ENCODE peak calls at places on chromosome X, in eight cellular contexts. P is cardiac fibroblast, D is astrocyte of the cerebellum, M is tibial nerve, V is suprapubic skin, O is kidney, G is stomach, I is cardiac muscle cell. W is an unnamed sample.

GRCh38 chrX:8341814-8342590 is 122.6 kb upstream of the VCX3B start:
- DNase-seq in P (no peak), D (no peak), M (no peak), V (no peak), O (no peak), G (no peak), I (no peak), W (peak)

GRCh38 chrX:44071847-44072545 is 98.8 kb upstream of the NDP start:
- DNase-seq in P (peak), D (peak), M (no peak), V (no peak), O (no peak), G (no peak), I (no peak), W (peak)

GRCh38 chrX:2412131-2412530 is 88.6 kb downstream of the DHRSX start:
- DNase-seq in P (no peak), D (no peak), M (no peak), V (peak), O (peak), G (no peak), I (no peak), W (no peak)

GRCh38 chrX:53091354-53091753 is 2.6 kb upstream of the KANTR start:
- DNase-seq in P (no peak), D (no peak), M (no peak), V (no peak), O (no peak), G (no peak), I (no peak), W (no peak)

GRCh38 chrX:7552758-7553157 is 290.2 kb upstream of the VCX start:
- DNase-seq in P (peak), D (no peak), M (no peak), V (no peak), O (no peak), G (no peak), I (no peak), W (no peak)

GRCh38 chrX:68914337-68914989 is 85.6 kb downstream of the EFNB1 start:
- DNase-seq in P (no peak), D (no peak), M (no peak), V (no peak), O (no peak), G (no peak), I (no peak), W (no peak)

GRCh38 chrX:25015486-25016360 is at the start of gene ARX:
- DNase-seq in P (peak), D (peak), M (no peak), V (no peak), O (no peak), G (no peak), I (peak), W (peak)

GRCh38 chrX:1336331-1337143 is at the start of gene IL3RA:
- DNase-seq in P (peak), D (no peak), M (peak), V (no peak), O (peak), G (no peak), I (peak), W (no peak)

GRCh38 chrX:22952011-22952410 is 47.7 kb upstream of the DDX53 start:
- DNase-seq in P (peak), D (peak), M (no peak), V (no peak), O (no peak), G (no peak), I (peak), W (peak)

GRCh38 chrX:46268429-46268828 is 276.8 kb downstream of the ZNF674 start:
- DNase-seq in P (peak), D (no peak), M (no peak), V (no peak), O (no peak), G (no peak), I (no peak), W (no peak)

GRCh38 chrX:111244238-111244750 is 26.0 kb downstream of the CAPN6 start:
- DNase-seq in P (peak), D (no peak), M (no peak), V (no peak), O (no peak), G (no peak), I (peak), W (peak)

GRCh38 chrX:54794795-54795194 is 3.3 kb downstream of the ITIH6 start:
- DNase-seq in P (no peak), D (no peak), M (no peak), V (no peak), O (no peak), G (no peak), I (no peak), W (no peak)

GRCh38 chrX:103879339-103879738 is 47.3 kb upstream of the RAB9B start:
- DNase-seq in P (peak), D (no peak), M (no peak), V (no peak), O (no peak), G (no peak), I (no peak), W (peak)

GRCh38 chrX:18426004-18426320 is 554 bp downstream of the CDKL5 start:
- DNase-seq in P (no peak), D (no peak), M (no peak), V (no peak), O (no peak), G (no peak), I (peak), W (no peak)

GRCh38 chrX:67614414-67614813 is 70.6 kb downstream of the AR start:
- DNase-seq in P (peak), D (no peak), M (no peak), V (no peak), O (no peak), G (no peak), I (no peak), W (peak)

GRCh38 chrX:79259073-79259689 is 108.0 kb downstream of the ITM2A start:
- DNase-seq in P (no peak), D (no peak), M (no peak), V (no peak), O (no peak), G (no peak), I (no peak), W (no peak)

GRCh38 chrX:3820170-3820569 is 106.7 kb upstream of the PRKX start:
- DNase-seq in P (peak), D (peak), M (no peak), V (no peak), O (no peak), G (no peak), I (no peak), W (peak)

GRCh38 chrX:40484408-40485091 is 96.2 kb upstream of the ATP6AP2 start:
- DNase-seq in P (no peak), D (no peak), M (no peak), V (no peak), O (no peak), G (no peak), I (peak), W (no peak)

GRCh38 chrX:76253432-76253831 is 80.6 kb downstream of the PBDC1 start:
- DNase-seq in P (peak), D (peak), M (peak), V (no peak), O (no peak), G (peak), I (peak), W (peak)

GRCh38 chrX:75151828-75152592 is 4.1 kb downstream of the ABCB7 start:
- DNase-seq in P (peak), D (no peak), M (no peak), V (no peak), O (no peak), G (no peak), I (no peak), W (no peak)

GRCh38 chrX:117458243-117458968 is 658.2 kb downstream of the KLHL13 start:
- DNase-seq in P (no peak), D (no peak), M (no peak), V (no peak), O (peak), G (no peak), I (no peak), W (no peak)

GRCh38 chrX:54423161-54423888 is 16.9 kb upstream of the TSR2 start:
- DNase-seq in P (peak), D (no peak), M (no peak), V (no peak), O (no peak), G (no peak), I (peak), W (no peak)

GRCh38 chrX:72238721-72239475 is at the start of gene ERCC6L:
- DNase-seq in P (peak), D (peak), M (peak), V (peak), O (peak), G (peak), I (peak), W (peak)

GRCh38 chrX:45134303-45134702 is 66.4 kb downstream of the DIPK2B start:
- DNase-seq in P (no peak), D (no peak), M (no peak), V (no peak), O (no peak), G (no peak), I (no peak), W (no peak)

GRCh38 chrX:46618947-46619346 is 45.4 kb downstream of the CHST7 start:
- DNase-seq in P (no peak), D (no peak), M (no peak), V (no peak), O (no peak), G (no peak), I (no peak), W (no peak)

GRCh38 chrX:48910926-48911406 is 480 bp downstream of the SLC35A2 start:
- DNase-seq in P (peak), D (no peak), M (no peak), V (no peak), O (peak), G (no peak), I (peak), W (peak)

GRCh38 chrX:63764946-63765345 is 20.1 kb downstream of the ARHGEF9 start:
- DNase-seq in P (peak), D (no peak), M (no peak), V (no peak), O (no peak), G (no peak), I (no peak), W (peak)

GRCh38 chrX:130393451-130394074 is 8.1 kb upstream of the GPR119 start:
- DNase-seq in P (peak), D (peak), M (peak), V (no peak), O (no peak), G (peak), I (peak), W (peak)

GRCh38 chrX:9542765-9543119 is 77.9 kb downstream of the TBL1X start:
- DNase-seq in P (no peak), D (no peak), M (no peak), V (no peak), O (no peak), G (no peak), I (peak), W (no peak)

GRCh38 chrX:70434352-70434866 is 10.2 kb upstream of the DLG3 start:
- DNase-seq in P (peak), D (peak), M (peak), V (peak), O (peak), G (peak), I (peak), W (peak)

GRCh38 chrX:100447563-100448397 is 37.7 kb upstream of the PCDH19 start:
- DNase-seq in P (peak), D (peak), M (peak), V (no peak), O (no peak), G (no peak), I (peak), W (peak)

GRCh38 chrX:138791551-138791950 is 80.0 kb upstream of the FGF13 start:
- DNase-seq in P (no peak), D (no peak), M (no peak), V (no peak), O (no peak), G (no peak), I (no peak), W (no peak)
- TF ChIP-seq CTCF in P (no peak), D (no peak), M (no peak), V (no peak), O (no peak), G (no peak), I (no peak), W (no peak)

GRCh38 chrX:131783555-131784338 is 239.4 kb upstream of the STK26 start:
- DNase-seq in P (no peak), D (peak), M (no peak), V (no peak), O (no peak), G (peak), I (no peak), W (peak)

GRCh38 chrX:131779313-131779712 is 235.4 kb downstream of the OR13H1 start:
- DNase-seq in P (no peak), D (no peak), M (no peak), V (no peak), O (no peak), G (no peak), I (no peak), W (no peak)

DNA sequence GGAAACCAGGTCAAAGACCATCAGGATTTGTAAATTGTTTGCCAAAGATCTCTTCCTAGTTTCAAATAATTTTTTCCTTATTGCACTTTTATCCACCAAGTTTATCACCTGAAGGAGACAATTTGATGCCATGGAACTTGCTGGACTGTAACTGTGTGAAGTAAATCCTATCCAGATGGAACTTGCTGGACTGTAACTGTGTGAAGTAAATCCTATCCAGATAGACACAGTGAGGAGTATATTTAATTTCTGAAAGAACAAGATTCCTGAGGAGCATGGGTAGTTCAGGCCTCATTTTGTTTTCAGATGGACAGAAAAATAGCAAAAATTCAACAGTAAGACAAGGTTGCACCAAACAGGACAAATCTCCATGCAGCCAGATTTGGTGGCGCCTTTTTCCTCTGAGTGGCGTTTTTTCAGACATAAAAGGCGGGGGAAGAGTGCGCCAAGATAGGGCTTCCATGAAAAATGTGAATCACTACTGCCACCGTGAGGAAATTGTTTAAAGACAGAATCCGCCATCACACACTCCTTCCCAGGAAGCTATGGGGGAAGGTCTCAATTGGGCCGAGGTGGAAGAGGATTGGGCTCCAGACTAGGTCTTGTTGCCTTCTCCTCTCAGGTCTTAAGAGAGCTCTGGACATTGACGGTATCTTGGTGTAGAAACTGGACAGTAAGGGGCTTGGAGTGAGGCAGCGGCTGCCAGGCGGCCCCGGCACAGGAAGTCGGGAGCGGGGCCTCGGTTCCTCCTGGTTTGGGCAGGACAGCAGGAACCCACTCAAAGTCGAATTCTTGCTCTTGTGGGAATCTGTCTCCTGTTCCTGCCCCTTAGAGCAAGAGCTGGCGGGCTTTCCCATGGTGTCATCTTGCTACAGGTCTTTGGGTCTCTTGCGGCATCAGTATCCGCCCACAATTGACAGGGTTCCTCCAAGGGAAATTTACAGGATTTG is 234.7 kb downstream of the OR13H1 start:
- DNase-seq in P (no peak), D (peak), M (no peak), V (no peak), O (no peak), G (peak), I (no peak), W (peak)
- TF ChIP-seq CTCF in P (no peak), D (peak), M (peak), V (peak), O (no peak), G (no peak), I (no peak), W (peak)

DNA sequence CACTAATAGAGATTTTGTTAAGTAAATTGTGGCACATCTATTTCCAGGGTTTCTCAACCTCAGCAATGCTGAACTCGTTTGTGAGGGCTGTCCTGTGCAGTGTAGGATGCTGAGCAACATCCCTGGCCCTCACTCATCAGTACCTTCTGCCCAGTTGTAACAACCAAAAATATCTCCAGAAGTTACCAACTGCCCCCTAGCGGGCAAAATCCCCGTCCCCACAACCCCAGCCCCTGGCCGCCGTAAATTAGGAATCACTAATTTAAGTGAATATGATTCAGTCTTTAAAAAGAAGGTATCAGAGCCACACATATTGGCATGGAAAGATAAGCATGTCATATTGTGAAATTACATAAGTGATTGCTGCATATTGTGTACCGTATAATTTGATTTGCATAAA is 123.4 kb downstream of the ASB9 start:
- DNase-seq in P (peak), D (no peak), M (no peak), V (no peak), O (no peak), G (peak), I (peak), W (peak)
- TF ChIP-seq CTCF in P (peak), D (peak), M (no peak), V (no peak), O (no peak), G (no peak), I (peak), W (peak)

DNA sequence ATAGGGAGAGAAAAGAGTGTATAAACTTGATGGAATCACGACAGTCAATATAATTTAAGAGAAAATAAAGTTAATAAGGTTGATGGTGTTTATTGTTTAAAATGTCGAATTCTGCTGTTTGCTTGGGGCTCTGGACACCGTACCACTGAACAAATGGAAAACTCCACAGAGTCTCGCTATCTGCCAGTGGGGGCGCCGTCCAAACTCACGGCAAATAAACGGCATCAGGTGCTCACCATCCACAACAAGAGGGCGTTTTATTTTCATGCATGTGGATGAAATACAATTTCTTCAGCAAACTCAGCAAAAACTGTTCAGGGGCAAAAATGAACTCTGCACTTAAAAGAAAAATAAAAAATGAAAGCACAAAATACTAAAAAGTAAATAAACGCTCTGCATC is 46.6 kb upstream of the FAM47C start:
- DNase-seq in P (no peak), D (no peak), M (no peak), V (no peak), O (no peak), G (no peak), I (no peak), W (no peak)
- TF ChIP-seq CTCF in P (no peak), D (no peak), M (no peak), V (no peak), O (no peak), G (no peak), I (no peak), W (no peak)

DNA sequence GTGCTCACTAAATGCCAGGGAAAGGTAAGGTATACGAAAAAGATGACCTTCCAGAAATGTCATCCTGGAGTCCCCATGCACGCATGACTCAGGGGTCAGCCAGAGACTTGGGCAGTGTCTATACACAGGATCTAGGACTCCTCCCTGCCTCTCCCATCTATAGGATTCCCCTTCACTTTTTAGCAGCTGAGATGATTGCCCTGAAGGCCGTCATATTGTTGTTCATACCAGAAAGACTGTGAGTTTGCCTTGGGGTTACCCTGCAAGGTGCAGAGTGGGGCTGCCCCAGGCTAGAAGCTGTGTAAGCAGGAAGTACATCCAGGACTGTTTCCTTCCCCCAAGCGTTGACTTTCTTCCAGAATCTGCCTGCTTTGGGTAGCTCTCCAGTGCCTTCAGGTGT is 55.1 kb upstream of the MAMLD1 start:
- DNase-seq in P (no peak), D (no peak), M (no peak), V (no peak), O (no peak), G (no peak), I (no peak), W (no peak)
- TF ChIP-seq CTCF in P (no peak), D (no peak), M (no peak), V (no peak), O (no peak), G (no peak), I (no peak), W (no peak)

GRCh38 chrX:6024204-6024603 is 204.5 kb downstream of the NLGN4X start:
- DNase-seq in P (no peak), D (no peak), M (no peak), V (no peak), O (no peak), G (no peak), I (no peak), W (peak)

GRCh38 chrX:6026484-6026883 is 202.2 kb downstream of the NLGN4X start:
- DNase-seq in P (no peak), D (no peak), M (no peak), V (no peak), O (no peak), G (no peak), I (no peak), W (no peak)

GRCh38 chrX:6026980-6027379 is 201.7 kb downstream of the NLGN4X start:
- DNase-seq in P (no peak), D (no peak), M (no peak), V (no peak), O (no peak), G (no peak), I (no peak), W (no peak)

DNA sequence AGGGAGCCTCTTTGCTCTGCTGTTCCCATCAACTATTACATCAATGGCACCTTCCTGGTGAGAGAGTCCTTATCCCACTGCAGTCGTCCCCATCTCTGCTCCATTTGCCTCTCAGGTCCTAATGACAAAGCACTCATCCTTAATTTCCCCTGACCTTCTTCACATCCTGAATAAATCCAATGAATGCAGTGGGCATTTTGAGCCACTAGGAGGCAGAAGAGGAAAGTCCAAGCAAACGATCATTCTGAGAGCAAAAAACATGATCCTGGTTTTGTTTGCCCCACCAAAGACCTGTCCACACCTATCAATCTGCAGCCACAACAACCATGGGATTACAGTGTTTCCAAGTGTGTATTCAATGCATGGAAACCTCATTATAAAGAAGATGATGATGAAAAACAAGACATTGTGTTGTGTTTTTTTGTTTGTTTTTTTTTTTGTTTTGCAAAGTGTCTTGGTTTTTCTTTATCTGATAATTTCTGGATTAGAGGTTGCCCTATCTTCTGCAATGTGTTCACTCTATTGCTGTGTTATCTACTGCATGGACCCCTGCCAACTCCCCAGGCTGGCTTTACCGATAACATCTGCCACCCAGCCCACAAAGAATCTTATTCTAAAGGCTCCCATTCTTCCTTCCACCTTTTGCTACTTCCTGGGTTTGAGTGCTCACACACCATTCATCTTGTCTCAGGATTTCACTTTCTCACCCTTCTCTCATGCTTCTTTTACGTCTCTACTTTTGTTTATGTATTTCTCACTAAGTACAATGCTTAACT is 207.2 kb downstream of the NLGN4X start:
- DNase-seq in P (peak), D (peak), M (peak), V (no peak), O (no peak), G (peak), I (peak), W (peak)
- TF ChIP-seq CTCF in P (peak), D (peak), M (peak), V (no peak), O (peak), G (no peak), I (peak), W (peak)

GRCh38 chrX:134764202-134764785 is 106.0 kb upstream of the PLAC1 start:
- DNase-seq in P (peak), D (no peak), M (no peak), V (no peak), O (no peak), G (no peak), I (no peak), W (peak)
- TF ChIP-seq CTCF in P (peak), D (no peak), M (no peak), V (no peak), O (no peak), G (no peak), I (peak), W (peak)

W was measured in astrocyte of the spinal cord.